ENCODE peak calls at places on chromosomes 3 and 15, in nine cellular contexts. One of them, this sample, is unnamed.

GRCh38 chr3:52721742-52722033 is 15.8 kb downstream of the SPCS1 start:
- DNase-seq in PC-3: no peak
- DNase-seq in uterus: no peak
- DNase-seq in AG04450: no peak
- DNase-seq in cardiac muscle cell: no peak
- DNase-seq in thoracic aorta: no peak
- DNase-seq in left ventricle myocardium inferior: no peak
- DNase-seq in colonic mucosa: no peak
- DNase-seq in A549: no peak
- DNase-seq in this sample: no peak

GRCh38 chr3:106206613-106207012 is 337.8 kb upstream of the CBLB start:
- DNase-seq in cardiac muscle cell: no peak
- DNase-seq in colonic mucosa: no peak
- DNase-seq in A549: no peak
- DNase-seq in uterus: no peak
- DNase-seq in left ventricle myocardium inferior: no peak
- DNase-seq in PC-3: no peak
- DNase-seq in AG04450: no peak
- DNase-seq in thoracic aorta: no peak
- DNase-seq in this sample: no peak

GRCh38 chr3:29346828-29347227 is 66.0 kb downstream of the RBMS3 start:
- DNase-seq in colonic mucosa: no peak
- DNase-seq in thoracic aorta: no peak
- DNase-seq in PC-3: no peak
- DNase-seq in A549: no peak
- DNase-seq in cardiac muscle cell: peak; percentile 58
- DNase-seq in AG04450: peak; percentile 27
- DNase-seq in uterus: no peak
- DNase-seq in left ventricle myocardium inferior: no peak
- DNase-seq in this sample: no peak

GRCh38 chr3:145857956-145858355 is 303.0 kb downstream of the PLOD2 start:
- DNase-seq in PC-3: peak; percentile 43
- DNase-seq in uterus: no peak
- DNase-seq in left ventricle myocardium inferior: no peak
- DNase-seq in AG04450: no peak
- DNase-seq in A549: no peak
- DNase-seq in colonic mucosa: no peak
- DNase-seq in thoracic aorta: no peak
- DNase-seq in cardiac muscle cell: peak; percentile 11
- DNase-seq in this sample: no peak

GRCh38 chr3:32484437-32484836 is 18.2 kb downstream of the CMTM6 start:
- DNase-seq in uterus: no peak
- DNase-seq in colonic mucosa: no peak
- DNase-seq in cardiac muscle cell: no peak
- DNase-seq in A549: no peak
- DNase-seq in left ventricle myocardium inferior: no peak
- DNase-seq in PC-3: no peak
- DNase-seq in AG04450: no peak
- DNase-seq in thoracic aorta: no peak
- DNase-seq in this sample: no peak

GRCh38 chr15:80240261-80240660 is 11.8 kb downstream of the CTXND1 start:
- DNase-seq in cardiac muscle cell: no peak
- DNase-seq in A549: no peak
- DNase-seq in uterus: no peak
- DNase-seq in colonic mucosa: no peak
- DNase-seq in AG04450: no peak
- DNase-seq in thoracic aorta: no peak
- DNase-seq in left ventricle myocardium inferior: no peak
- DNase-seq in PC-3: no peak
- DNase-seq in this sample: no peak

GRCh38 chr3:145939431-145939830 is 221.6 kb downstream of the PLOD2 start:
- DNase-seq in left ventricle myocardium inferior: no peak
- DNase-seq in thoracic aorta: no peak
- DNase-seq in cardiac muscle cell: no peak
- DNase-seq in PC-3: no peak
- DNase-seq in colonic mucosa: no peak
- DNase-seq in uterus: no peak
- DNase-seq in AG04450: no peak
- DNase-seq in A549: no peak
- DNase-seq in this sample: no peak

GRCh38 chr3:54936561-54936960 is 8.7 kb upstream of the LRTM1 start:
- DNase-seq in uterus: no peak
- DNase-seq in left ventricle myocardium inferior: no peak
- DNase-seq in thoracic aorta: no peak
- DNase-seq in AG04450: no peak
- DNase-seq in colonic mucosa: no peak
- DNase-seq in PC-3: no peak
- DNase-seq in cardiac muscle cell: peak; percentile 57
- DNase-seq in A549: no peak
- DNase-seq in this sample: no peak

GRCh38 chr3:122890077-122890484 is 95.2 kb downstream of the SLC49A4 start:
- DNase-seq in left ventricle myocardium inferior: peak; percentile 70
- DNase-seq in uterus: peak; percentile 28
- DNase-seq in thoracic aorta: peak; percentile 17
- DNase-seq in A549: no peak
- DNase-seq in colonic mucosa: no peak
- DNase-seq in AG04450: peak; percentile 4
- DNase-seq in PC-3: peak; percentile 39
- DNase-seq in cardiac muscle cell: peak; percentile 91
- DNase-seq in this sample: peak; percentile 22

GRCh38 chr15:66734961-66735908 is 33.2 kb downstream of the SMAD6 start:
- DNase-seq in thoracic aorta: no peak
- DNase-seq in colonic mucosa: no peak
- DNase-seq in A549: no peak
- DNase-seq in AG04450: no peak
- DNase-seq in uterus: no peak
- DNase-seq in cardiac muscle cell: no peak
- DNase-seq in PC-3: peak; percentile 22
- DNase-seq in left ventricle myocardium inferior: no peak
- DNase-seq in this sample: no peak

GRCh38 chr3:188021502-188022040 is 132.4 kb upstream of the LPP start:
- DNase-seq in AG04450: peak; percentile 33
- DNase-seq in left ventricle myocardium inferior: no peak
- DNase-seq in cardiac muscle cell: peak; percentile 80
- DNase-seq in PC-3: peak; percentile 81
- DNase-seq in uterus: no peak
- DNase-seq in A549: no peak
- DNase-seq in thoracic aorta: no peak
- DNase-seq in colonic mucosa: no peak
- DNase-seq in this sample: no peak

GRCh38 chr3:39183231-39184080 is 8.9 kb downstream of the XIRP1 start:
- DNase-seq in PC-3: no peak
- DNase-seq in left ventricle myocardium inferior: no peak
- DNase-seq in cardiac muscle cell: no peak
- DNase-seq in thoracic aorta: no peak
- DNase-seq in uterus: no peak
- DNase-seq in colonic mucosa: no peak
- DNase-seq in A549: no peak
- DNase-seq in AG04450: no peak
- DNase-seq in this sample: no peak

GRCh38 chr3:136390574-136390973 is 140.4 kb downstream of the PCCB start:
- DNase-seq in thoracic aorta: no peak
- DNase-seq in uterus: no peak
- DNase-seq in left ventricle myocardium inferior: no peak
- DNase-seq in A549: no peak
- DNase-seq in AG04450: no peak
- DNase-seq in cardiac muscle cell: peak; percentile 25
- DNase-seq in PC-3: no peak
- DNase-seq in colonic mucosa: no peak
- DNase-seq in this sample: no peak

GRCh38 chr3:112681822-112682325 is 40.9 kb upstream of the CCDC80 start:
- DNase-seq in cardiac muscle cell: peak; percentile 36
- DNase-seq in AG04450: peak; percentile 48
- DNase-seq in PC-3: peak; percentile 65
- DNase-seq in uterus: no peak
- DNase-seq in colonic mucosa: no peak
- DNase-seq in left ventricle myocardium inferior: no peak
- DNase-seq in A549: no peak
- DNase-seq in thoracic aorta: no peak
- DNase-seq in this sample: no peak

GRCh38 chr3:172138792-172139507 is 99.6 kb downstream of the FNDC3B start:
- DNase-seq in thoracic aorta: no peak
- DNase-seq in PC-3: peak; percentile 64
- DNase-seq in AG04450: no peak
- DNase-seq in A549: no peak
- DNase-seq in uterus: peak; percentile 65
- DNase-seq in colonic mucosa: peak; percentile 81
- DNase-seq in left ventricle myocardium inferior: no peak
- DNase-seq in cardiac muscle cell: peak; percentile 47
- DNase-seq in this sample: peak; percentile 61

DNA sequence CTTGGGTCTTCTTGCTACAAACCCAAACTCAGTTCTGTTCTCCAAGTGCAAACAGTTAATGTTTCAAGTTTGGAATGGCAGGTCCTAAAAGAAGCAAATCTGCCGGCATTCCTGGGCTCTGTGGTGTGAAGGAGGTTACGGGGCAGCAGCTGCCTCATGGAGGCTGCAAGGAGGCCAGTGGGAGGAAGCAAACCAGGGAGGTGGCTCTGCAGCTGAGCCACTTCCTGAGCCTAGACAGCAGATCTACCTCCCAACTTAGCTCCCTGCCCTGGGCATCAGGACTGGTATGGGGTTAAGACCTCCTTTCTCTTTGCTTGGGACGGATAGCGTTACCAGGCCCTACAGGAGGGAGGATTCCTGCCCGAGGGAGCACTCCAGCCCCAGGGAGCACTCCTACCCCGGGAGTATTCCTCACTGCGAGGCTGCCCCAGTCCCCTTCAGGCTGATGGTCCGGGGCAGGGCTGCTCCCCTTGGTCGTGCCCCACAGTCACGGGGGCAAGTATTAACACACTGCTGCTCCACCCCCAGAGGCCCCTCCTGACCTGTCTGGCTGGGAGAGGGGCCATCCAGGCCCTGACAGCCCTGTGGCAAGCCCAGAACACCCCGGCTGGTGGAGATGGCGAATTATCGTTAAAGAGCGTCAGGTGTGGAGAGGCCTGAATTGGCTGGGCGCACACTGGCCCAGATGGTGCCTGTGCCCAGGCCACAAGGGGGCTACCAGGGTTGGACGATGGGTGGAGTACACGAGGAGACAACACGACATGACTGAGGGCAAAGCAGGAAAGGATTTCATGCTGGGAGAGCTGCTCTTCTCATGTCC is 129.9 kb downstream of the ATP10A start:
- DNase-seq in left ventricle myocardium inferior: no peak
- DNase-seq in A549: no peak
- DNase-seq in cardiac muscle cell: no peak
- DNase-seq in AG04450: no peak
- DNase-seq in thoracic aorta: no peak
- DNase-seq in PC-3: no peak
- DNase-seq in uterus: no peak
- DNase-seq in colonic mucosa: no peak
- DNase-seq in this sample: no peak
- H3K9me3 ChIP-seq in left ventricle myocardium inferior: no peaks in the 10 kb centered on the region
- H3K9me3 ChIP-seq in A549: no peaks in the 10 kb centered on the region
- H3K9me3 ChIP-seq in cardiac muscle cell: no peaks in the 10 kb centered on the region
- H3K9me3 ChIP-seq in AG04450: no peaks in the 10 kb centered on the region
- H3K9me3 ChIP-seq in thoracic aorta: no peaks in the 10 kb centered on the region
- H3K9me3 ChIP-seq in PC-3: no peaks in the 10 kb centered on the region
- H3K9me3 ChIP-seq in uterus: no peaks in the 10 kb centered on the region
- H3K9me3 ChIP-seq in colonic mucosa: no peaks in the 10 kb centered on the region
- H3K9me3 ChIP-seq in this sample: no peaks in the 10 kb centered on the region

GRCh38 chr3:6644070-6644929 is 216.6 kb upstream of the GRM7 start:
- DNase-seq in thoracic aorta: no peak
- DNase-seq in AG04450: no peak
- DNase-seq in left ventricle myocardium inferior: no peak
- DNase-seq in colonic mucosa: no peak
- DNase-seq in cardiac muscle cell: no peak
- DNase-seq in PC-3: no peak
- DNase-seq in A549: no peak
- DNase-seq in uterus: no peak
- DNase-seq in this sample: no peak

DNA sequence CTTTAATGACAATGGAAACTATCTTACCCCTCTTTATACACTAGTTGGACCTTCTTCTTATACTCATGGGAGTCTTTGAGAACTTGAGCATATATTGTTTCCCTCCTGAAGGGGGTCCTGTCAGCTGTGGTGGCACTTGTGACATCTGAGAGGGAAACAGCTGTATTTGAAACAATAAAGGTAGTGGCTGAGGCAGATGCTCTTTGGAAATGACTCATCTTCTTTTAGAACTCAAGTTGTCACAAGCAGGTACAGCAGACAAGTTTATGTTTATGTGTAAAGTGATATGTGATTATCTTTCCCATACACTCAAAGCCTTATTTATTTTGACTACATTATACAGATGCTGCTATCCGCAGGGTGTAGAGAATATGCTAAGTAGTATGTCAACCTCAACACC is 220.0 kb upstream of the GRM7 start:
- DNase-seq in left ventricle myocardium inferior: no peak
- DNase-seq in uterus: no peak
- DNase-seq in PC-3: no peak
- DNase-seq in AG04450: no peak
- DNase-seq in colonic mucosa: no peak
- DNase-seq in A549: no peak
- DNase-seq in cardiac muscle cell: no peak
- DNase-seq in thoracic aorta: no peak
- DNase-seq in this sample: no peak
- H3K9me3 ChIP-seq in left ventricle myocardium inferior: peaks cover 10% of the 10 kb centered on the region
- H3K9me3 ChIP-seq in uterus: no peaks in the 10 kb centered on the region
- H3K9me3 ChIP-seq in PC-3: peaks cover 27% of the 10 kb centered on the region
- H3K9me3 ChIP-seq in AG04450: peaks cover 5% of the 10 kb centered on the region
- H3K9me3 ChIP-seq in colonic mucosa: no peaks in the 10 kb centered on the region
- H3K9me3 ChIP-seq in A549: no peaks in the 10 kb centered on the region
- H3K9me3 ChIP-seq in cardiac muscle cell: no peaks in the 10 kb centered on the region
- H3K9me3 ChIP-seq in thoracic aorta: no peaks in the 10 kb centered on the region
- H3K9me3 ChIP-seq in this sample: no peaks in the 10 kb centered on the region

GRCh38 chr15:27249046-27249722 is 278.2 kb downstream of the GABRG3 start:
- DNase-seq in thoracic aorta: no peak
- DNase-seq in uterus: no peak
- DNase-seq in cardiac muscle cell: no peak
- DNase-seq in AG04450: no peak
- DNase-seq in PC-3: no peak
- DNase-seq in left ventricle myocardium inferior: no peak
- DNase-seq in A549: no peak
- DNase-seq in colonic mucosa: no peak
- DNase-seq in this sample: no peak
- H3K9me3 ChIP-seq in thoracic aorta: no peaks in the 10 kb centered on the region
- H3K9me3 ChIP-seq in uterus: no peaks in the 10 kb centered on the region
- H3K9me3 ChIP-seq in cardiac muscle cell: no peaks in the 10 kb centered on the region
- H3K9me3 ChIP-seq in AG04450: peaks cover 22% of the 10 kb centered on the region
- H3K9me3 ChIP-seq in PC-3: no peaks in the 10 kb centered on the region
- H3K9me3 ChIP-seq in left ventricle myocardium inferior: no peaks in the 10 kb centered on the region
- H3K9me3 ChIP-seq in A549: no peaks in the 10 kb centered on the region
- H3K9me3 ChIP-seq in colonic mucosa: no peaks in the 10 kb centered on the region
- H3K9me3 ChIP-seq in this sample: no peaks in the 10 kb centered on the region

DNA sequence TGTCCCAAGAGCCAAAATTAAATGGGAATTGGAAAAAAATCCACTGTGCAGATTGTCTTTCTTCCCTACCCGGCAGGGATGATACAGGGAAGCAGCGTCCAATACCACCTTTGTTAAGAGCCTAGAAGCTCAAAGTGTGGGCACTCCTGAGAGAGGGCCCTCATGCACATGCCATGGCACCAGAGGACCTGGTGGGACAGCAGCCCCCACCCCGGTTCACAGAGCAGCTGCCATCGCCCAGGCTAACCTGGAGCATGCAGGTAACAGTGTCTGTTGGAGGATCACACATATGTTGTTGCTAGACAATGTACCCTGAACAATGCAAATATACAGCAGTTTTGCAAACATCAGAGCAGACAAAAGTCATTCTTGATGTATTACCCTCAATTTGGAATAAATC is 206.5 kb downstream of the TJP1 start:
- DNase-seq in PC-3: no peak
- DNase-seq in thoracic aorta: no peak
- DNase-seq in colonic mucosa: no peak
- DNase-seq in AG04450: no peak
- DNase-seq in A549: no peak
- DNase-seq in cardiac muscle cell: no peak
- DNase-seq in uterus: no peak
- DNase-seq in left ventricle myocardium inferior: no peak
- DNase-seq in this sample: no peak
- H3K9me3 ChIP-seq in PC-3: no peaks in the 10 kb centered on the region
- H3K9me3 ChIP-seq in thoracic aorta: no peaks in the 10 kb centered on the region
- H3K9me3 ChIP-seq in colonic mucosa: no peaks in the 10 kb centered on the region
- H3K9me3 ChIP-seq in AG04450: no peaks in the 10 kb centered on the region
- H3K9me3 ChIP-seq in A549: no peaks in the 10 kb centered on the region
- H3K9me3 ChIP-seq in cardiac muscle cell: no peaks in the 10 kb centered on the region
- H3K9me3 ChIP-seq in uterus: no peaks in the 10 kb centered on the region
- H3K9me3 ChIP-seq in left ventricle myocardium inferior: no peaks in the 10 kb centered on the region
- H3K9me3 ChIP-seq in this sample: no peaks in the 10 kb centered on the region

This sample was measured in HAP-1.